ENCODE peak calls at places on chromosome 14, in ten cellular contexts. G is fibroblast of lung; D is psoas muscle; K is ovary; W is mammary epithelial cell; M is CD8-positive, alpha-beta T cell; N is heart left ventricle; X is left ventricle myocardium inferior; Q is esophagus squamous epithelium; S is K562. H is an unnamed sample. For H3K4me1, the result is how much of the 10 kb centered on the place peaks cover.

GRCh38 chr14:82642425-82642824 is 1108.8 kb upstream of the SEL1L start:
- DNase-seq in X (no peak), M (no peak), G (no peak), S (peak), K (peak), N (no peak), Q (no peak), D (no peak), W (no peak), H (peak)

GRCh38 chr14:73752297-73752992 is 38.3 kb upstream of the PNMA1 start:
- DNase-seq in W (peak), X (peak), Q (no peak), G (peak), N (peak), D (peak), S (no peak), K (peak), M (peak), H (peak)

GRCh38 chr14:78933948-78934524 is 763.9 kb downstream of the NRXN3 start:
- DNase-seq in N (no peak), G (peak), S (peak), X (no peak), M (no peak), W (peak), Q (no peak), K (no peak), D (no peak), H (no peak)

GRCh38 chr14:59347915-59348314 is 117.3 kb downstream of the GPR135 start:
- DNase-seq in X (no peak), W (no peak), S (no peak), D (no peak), K (no peak), G (no peak), Q (no peak), M (no peak), N (no peak), H (no peak)

GRCh38 chr14:84343637-84344036 is 1186.3 kb upstream of the FLRT2 start:
- DNase-seq in Q (no peak), S (no peak), D (no peak), G (peak), K (no peak), W (no peak), X (no peak), M (no peak), N (no peak), H (no peak)

GRCh38 chr14:77088219-77088618 is 9.8 kb upstream of the CIPC start:
- DNase-seq in D (no peak), S (no peak), K (no peak), Q (no peak), X (no peak), N (no peak), M (peak), G (no peak), W (peak), H (no peak)

GRCh38 chr14:91681116-91681515 is 50.8 kb downstream of the CATSPERB start:
- DNase-seq in W (no peak), K (no peak), X (no peak), Q (no peak), M (no peak), N (no peak), G (no peak), D (no peak), S (no peak), H (no peak)

GRCh38 chr14:94681300-94682060 is 69.3 kb downstream of the SERPINA3 start:
- DNase-seq in M (no peak), S (peak), G (peak), X (no peak), D (no peak), K (no peak), Q (no peak), N (no peak), W (peak), H (no peak)

GRCh38 chr14:51419685-51420084 is 179.6 kb downstream of the TMX1 start:
- DNase-seq in Q (no peak), D (no peak), X (no peak), G (no peak), S (no peak), W (no peak), K (no peak), M (peak), N (no peak), H (no peak)

GRCh38 chr14:23147676-23148075 is 28.6 kb upstream of the CEBPE start:
- DNase-seq in S (peak), G (peak), D (no peak), W (peak), K (peak), M (no peak), N (no peak), X (no peak), Q (no peak), H (no peak)

GRCh38 chr14:60254176-60254575 is 5.2 kb downstream of the PPM1A start:
- DNase-seq in S (no peak), Q (no peak), W (no peak), N (no peak), X (no peak), D (no peak), K (no peak), M (no peak), G (no peak), H (no peak)

GRCh38 chr14:102095871-102096568 is 9.2 kb upstream of the HSP90AA1 start:
- DNase-seq in S (no peak), W (no peak), X (no peak), K (no peak), G (no peak), M (no peak), D (no peak), Q (no peak), N (no peak), H (peak)

GRCh38 chr14:28759658-28760313 is 6.8 kb upstream of the FOXG1 start:
- DNase-seq in D (no peak), S (no peak), N (no peak), Q (no peak), G (no peak), X (no peak), W (no peak), K (no peak), M (no peak), H (no peak)

GRCh38 chr14:64196668-64197411 is 97.3 kb downstream of the ESR2 start:
- DNase-seq in M (no peak), N (peak), X (peak), S (peak), K (peak), Q (no peak), W (no peak), D (no peak), G (peak), H (peak)

GRCh38 chr14:64194404-64194803 is 99.8 kb downstream of the ESR2 start:
- DNase-seq in X (no peak), S (peak), G (no peak), W (no peak), D (no peak), N (no peak), K (no peak), Q (no peak), M (no peak), H (no peak)

GRCh38 chr14:64193821-64194220 is 100.3 kb downstream of the ESR2 start:
- DNase-seq in G (no peak), X (no peak), D (no peak), W (no peak), N (no peak), Q (no peak), K (no peak), S (no peak), M (no peak), H (no peak)

GRCh38 chr14:64196026-64196425 is 98.1 kb downstream of the ESR2 start:
- DNase-seq in K (no peak), Q (no peak), W (no peak), M (no peak), D (no peak), N (no peak), X (no peak), S (no peak), G (no peak), H (no peak)

GRCh38 chr14:64195194-64195593 is 99.0 kb downstream of the ESR2 start:
- DNase-seq in K (no peak), D (no peak), M (no peak), X (no peak), G (no peak), S (no peak), N (no peak), Q (no peak), W (no peak), H (no peak)
- H3K4me1 ChIP-seq in K (under half), D (under half), M (under half), X (half or more), G (under half), S (under half), N (under half), Q (under half), W (under half), H (under half)

DNA sequence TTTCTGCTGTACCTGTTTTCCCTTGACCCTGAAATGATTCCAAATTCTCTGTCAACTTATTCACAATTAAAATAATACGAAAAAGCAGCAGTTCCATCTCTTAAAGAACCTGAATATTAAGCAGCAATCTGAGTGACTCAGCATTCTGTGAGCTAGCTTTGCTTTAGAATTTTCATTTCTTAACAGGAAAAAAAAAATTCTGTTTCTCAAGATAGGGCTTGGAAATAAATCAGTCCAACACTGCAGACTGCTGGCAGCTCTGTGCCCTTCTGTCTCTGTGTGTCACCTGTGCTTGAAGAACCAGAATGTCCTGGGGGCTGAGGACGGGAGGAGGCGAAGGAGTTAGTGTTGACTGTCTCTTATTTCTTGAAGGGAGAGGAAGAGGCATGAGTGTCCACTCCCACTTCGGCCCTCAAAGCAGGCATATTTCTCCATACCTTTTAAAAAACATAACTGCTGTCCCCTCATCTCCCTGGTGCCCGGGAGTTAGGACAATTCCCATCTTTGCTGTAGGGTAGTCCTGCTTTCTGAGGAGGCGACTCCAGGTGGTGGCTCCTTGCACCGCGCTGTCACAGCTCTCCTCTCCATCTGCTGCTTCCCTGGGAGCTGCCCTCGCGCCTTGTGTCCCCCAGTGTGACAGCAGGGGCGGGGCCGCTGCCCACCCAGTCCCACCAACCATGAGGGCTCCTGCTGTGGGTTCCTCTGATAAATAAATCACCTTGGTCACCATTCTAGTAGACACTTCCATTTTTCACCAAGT is 203.1 kb downstream of the CALM1 start:
- DNase-seq in D (no peak), X (no peak), Q (no peak), S (no peak), G (peak), M (no peak), W (peak), N (no peak), K (no peak), H (no peak)
- TF ChIP-seq CTCF in D (peak), X (peak), Q (no peak), S (no peak), G (no peak), M (no peak), W (peak), N (peak), K (no peak), H (peak)

GRCh38 chr14:99235578-99235977 is 36.4 kb downstream of the BCL11B start:
- DNase-seq in N (no peak), X (no peak), M (no peak), D (no peak), Q (no peak), W (no peak), G (no peak), S (no peak), K (no peak), H (no peak)
- H3K4me1 ChIP-seq in N (under half), X (under half), M (half or more), D (under half), Q (under half), W (under half), G (under half), S (under half), K (under half), H (under half)

GRCh38 chr14:98901511-98902205 is 370.3 kb downstream of the BCL11B start:
- DNase-seq in G (no peak), N (no peak), X (no peak), W (no peak), S (no peak), Q (no peak), D (no peak), M (no peak), K (no peak), H (no peak)

GRCh38 chr14:98897605-98898309 is 374.2 kb downstream of the BCL11B start:
- DNase-seq in W (peak), X (no peak), M (no peak), Q (no peak), N (no peak), G (no peak), K (no peak), D (no peak), S (no peak), H (no peak)

GRCh38 chr14:98899441-98899840 is 372.6 kb downstream of the BCL11B start:
- DNase-seq in K (no peak), Q (no peak), W (no peak), S (no peak), X (no peak), D (no peak), M (no peak), N (no peak), G (no peak), H (no peak)

GRCh38 chr14:98900721-98901272 is 371.2 kb downstream of the BCL11B start:
- DNase-seq in N (no peak), M (no peak), G (no peak), X (no peak), S (no peak), W (no peak), Q (no peak), D (no peak), K (no peak), H (no peak)

DNA sequence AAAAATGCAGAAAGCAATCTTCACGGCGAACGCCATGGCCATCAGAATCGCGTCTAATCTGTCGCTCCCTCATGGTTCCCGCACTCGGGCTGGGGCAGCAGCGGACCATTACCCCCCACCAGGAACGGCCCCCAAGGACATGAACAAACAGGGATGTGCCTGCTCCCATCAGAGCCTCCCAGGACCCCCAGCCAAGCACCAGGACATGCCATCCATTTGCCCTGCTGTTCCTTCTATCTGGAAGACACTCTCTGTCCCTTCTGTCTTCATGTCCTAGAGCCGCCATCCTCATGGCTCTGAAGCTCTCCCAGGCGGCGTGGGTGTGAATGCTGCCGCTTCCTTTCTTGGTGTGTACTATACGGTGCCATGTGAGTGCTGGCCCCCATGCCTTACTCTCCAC is 371.8 kb downstream of the BCL11B start:
- DNase-seq in X (no peak), Q (no peak), W (no peak), M (no peak), K (no peak), N (no peak), S (no peak), D (no peak), G (no peak), H (no peak)
- TF ChIP-seq CTCF in X (no peak), Q (no peak), W (no peak), M (no peak), K (no peak), N (no peak), S (no peak), D (no peak), G (no peak), H (no peak)

GRCh38 chr14:68969278-68969677 is 9.8 kb downstream of the ACTN1 start:
- DNase-seq in D (no peak), S (no peak), M (no peak), Q (no peak), W (no peak), G (no peak), K (peak), N (no peak), X (no peak), H (no peak)
- H3K4me1 ChIP-seq in D (under half), S (under half), M (half or more), Q (half or more), W (half or more), G (half or more), K (under half), N (half or more), X (half or more), H (half or more)

DNA sequence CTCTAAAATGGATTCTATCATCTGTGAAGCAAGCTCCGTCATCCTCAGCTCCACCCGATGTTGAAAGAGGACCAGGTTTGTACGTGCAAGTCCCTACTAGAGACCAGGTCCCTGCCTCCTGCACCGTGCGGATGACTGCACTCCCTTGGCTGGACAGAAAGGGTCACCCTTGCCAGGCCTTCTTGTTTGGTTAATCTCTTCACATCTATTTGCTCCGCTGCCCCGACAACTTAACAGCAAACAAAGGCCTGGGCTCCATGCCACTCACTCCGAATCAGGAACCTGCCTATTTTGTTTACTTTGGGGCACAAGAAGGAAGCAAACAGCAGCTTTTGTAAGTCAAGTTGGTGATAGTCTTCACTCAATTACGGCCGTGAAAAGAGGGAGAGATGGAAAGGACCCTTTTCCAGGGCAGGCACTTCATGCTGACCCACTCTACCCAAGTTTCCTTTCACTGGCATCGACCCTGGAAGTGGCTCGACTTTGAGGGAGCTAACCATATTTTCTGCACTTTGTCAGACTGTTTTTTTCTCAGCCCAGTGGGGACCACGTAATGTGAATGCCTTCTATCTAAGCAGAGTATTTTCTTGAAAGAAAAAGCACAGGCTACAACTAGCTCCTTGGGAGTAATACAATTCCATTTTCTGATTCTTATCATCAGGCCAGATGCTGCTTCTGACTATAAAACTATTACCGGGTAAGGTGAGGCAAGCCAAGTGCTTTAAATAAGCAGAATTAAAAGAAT is 202.6 kb downstream of the FOXN3 start:
- DNase-seq in S (no peak), N (peak), M (no peak), G (peak), X (peak), W (peak), Q (no peak), K (no peak), D (peak), H (peak)
- TF ChIP-seq CTCF in S (no peak), N (peak), M (no peak), G (no peak), X (peak), W (no peak), Q (no peak), K (no peak), D (peak), H (peak)

GRCh38 chr14:103398427-103399195 is 13.4 kb downstream of the MARK3 start:
- DNase-seq in D (no peak), X (no peak), Q (no peak), S (no peak), N (no peak), G (peak), M (no peak), K (no peak), W (no peak), H (no peak)

GRCh38 chr14:103393687-103394626 is 8.7 kb downstream of the MARK3 start:
- DNase-seq in G (peak), S (peak), D (no peak), K (no peak), W (no peak), M (no peak), Q (no peak), N (no peak), X (no peak), H (no peak)

GRCh38 chr14:103395245-103395644 is 10.0 kb downstream of the MARK3 start:
- DNase-seq in G (peak), M (no peak), S (no peak), K (no peak), D (no peak), N (no peak), X (no peak), W (no peak), Q (no peak), H (no peak)

GRCh38 chr14:103393078-103393477 is 7.9 kb downstream of the MARK3 start:
- DNase-seq in D (no peak), N (no peak), K (no peak), W (no peak), X (no peak), G (no peak), Q (no peak), S (no peak), M (no peak), H (no peak)

DNA sequence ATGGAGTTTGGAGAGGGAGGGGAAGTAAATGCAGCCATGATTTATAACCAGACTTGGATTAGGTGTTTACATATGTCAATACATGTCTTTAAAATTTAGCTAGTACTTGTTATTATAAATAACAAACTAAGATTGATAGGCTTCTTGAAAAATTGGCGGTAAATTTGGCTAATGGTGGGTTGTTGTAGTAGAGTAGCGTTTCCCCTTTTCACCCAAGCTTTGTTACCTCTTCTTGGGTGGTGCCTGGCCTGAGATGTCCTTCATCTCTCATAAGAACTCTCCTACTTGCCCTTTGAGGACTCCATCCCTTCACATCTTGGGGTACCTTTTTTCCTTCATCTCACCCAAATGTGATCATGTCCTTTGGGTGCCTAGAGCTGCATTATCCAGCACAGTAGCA is 11.2 kb downstream of the MARK3 start:
- DNase-seq in D (no peak), Q (no peak), X (no peak), N (no peak), S (no peak), W (no peak), K (no peak), M (no peak), G (no peak), H (no peak)
- H3K4me1 ChIP-seq in D (half or more), Q (half or more), X (half or more), N (half or more), S (under half), W (under half), K (under half), M (half or more), G (under half), H (under half)

GRCh38 chr14:75306917-75307699 is 28.5 kb downstream of the FOS start:
- DNase-seq in S (peak), G (no peak), K (no peak), Q (no peak), W (peak), X (no peak), M (no peak), N (no peak), D (no peak), H (peak)
- TF ChIP-seq CTCF in S (peak), G (peak), K (no peak), Q (peak), W (peak), X (peak), M (no peak), N (peak), D (peak), H (peak)

H was measured in BE2C.